ENCODE peak calls at places on chromosome 19, in five cellular contexts. T, F, N, X and Y are unnamed samples.

GRCh38 chr19:36140289-36141038 is 598 bp downstream of the CAPNS1 start:
- DNase-seq in T (peak), F (peak), N (no peak), X (peak), Y (no peak)

GRCh38 chr19:2495130-2495641 is 19.3 kb downstream of the GADD45B start:
- DNase-seq in F (peak), X (no peak), T (peak), N (no peak), Y (no peak)

GRCh38 chr19:33622505-33622808 is 704 bp downstream of the CHST8 start:
- DNase-seq in F (no peak), X (no peak), T (no peak), N (no peak), Y (no peak)

GRCh38 chr19:8096071-8096470 is 43.5 kb downstream of the CCL25 start:
- DNase-seq in X (no peak), T (no peak), N (no peak), F (no peak), Y (no peak)

GRCh38 chr19:44753932-44754742 is 5.6 kb downstream of the BCL3 start:
- DNase-seq in F (peak), T (peak), X (peak), N (peak), Y (no peak)

GRCh38 chr19:19335408-19336158 is 15.0 kb downstream of the MAU2 start:
- DNase-seq in X (no peak), N (no peak), T (no peak), F (no peak), Y (no peak)

GRCh38 chr19:35266149-35266903 is 2.4 kb upstream of the USF2 start:
- DNase-seq in X (no peak), T (no peak), F (no peak), N (no peak), Y (no peak)

GRCh38 chr19:41431426-41432386 is 4.5 kb upstream of the B3GNT8 start:
- DNase-seq in T (no peak), N (no peak), X (no peak), F (peak), Y (no peak)

GRCh38 chr19:45406165-45406956 is at the start of gene POLR1G:
- DNase-seq in N (peak), F (peak), X (peak), T (peak), Y (peak)

GRCh38 chr19:19740755-19741154 is 7.8 kb upstream of the ZNF14 start:
- DNase-seq in X (no peak), F (no peak), N (no peak), T (no peak), Y (no peak)

GRCh38 chr19:57887195-57887941 is 1.5 kb downstream of the ZNF814 start:
- DNase-seq in T (peak), F (no peak), X (no peak), N (no peak), Y (no peak)

GRCh38 chr19:5957132-5957531 is 20.8 kb downstream of the RANBP3 start:
- DNase-seq in X (no peak), F (no peak), N (no peak), T (no peak), Y (no peak)